ENCODE peak calls at places on chromosomes 3 and 15, in four cellular contexts. G, O, W and R are unnamed samples.

GRCh38 chr3:56836276-56837163 is 34.8 kb upstream of the ARHGEF3 start:
- DNase-seq in G (no peak), W (no peak), O (no peak), R (no peak)

GRCh38 chr15:29695486-29696167 is 126.6 kb downstream of the TJP1 start:
- DNase-seq in O (no peak), G (no peak), W (peak), R (no peak)

GRCh38 chr15:69559440-69560215 is 107.0 kb downstream of the RPLP1 start:
- DNase-seq in O (no peak), W (no peak), G (no peak), R (no peak)

GRCh38 chr3:135898774-135899173 is 66.8 kb upstream of the PPP2R3A start:
- DNase-seq in W (no peak), G (no peak), O (no peak), R (no peak)

GRCh38 chr15:92118162-92118935 is 264.8 kb downstream of the SLCO3A1 start:
- DNase-seq in O (no peak), W (no peak), G (no peak), R (no peak)

GRCh38 chr3:100982710-100983109 is 10.5 kb downstream of the ABI3BP start:
- DNase-seq in G (no peak), O (no peak), W (no peak), R (no peak)

GRCh38 chr3:181086011-181086410 is 96.5 kb upstream of the DNAJC19 start:
- DNase-seq in W (no peak), G (no peak), O (no peak), R (no peak)

GRCh38 chr3:150346956-150347863 is 60.9 kb upstream of the TSC22D2 start:
- DNase-seq in O (no peak), W (no peak), G (no peak), R (no peak)

GRCh38 chr3:52123106-52123708 is 31.0 kb downstream of the POC1A start:
- DNase-seq in G (peak), W (peak), O (peak), R (peak)

GRCh38 chr15:76973362-76973743 is 21.6 kb upstream of the PSTPIP1 start:
- DNase-seq in G (peak), W (no peak), O (peak), R (peak)

GRCh38 chr3:58203541-58203940 is 7.2 kb downstream of the DNASE1L3 start:
- DNase-seq in G (no peak), W (no peak), O (no peak), R (no peak)

GRCh38 chr3:29822051-29822450 is 541.2 kb downstream of the RBMS3 start:
- DNase-seq in G (no peak), O (no peak), W (no peak), R (no peak)

GRCh38 chr15:48475600-48476395 is 144.6 kb downstream of the DUT start:
- DNase-seq in W (no peak), G (no peak), O (no peak), R (no peak)